ENCODE peak calls at places on chromosomes 5 and 9, in six cellular contexts. K is GM12878, U is HCT116, O is K562, V is HepG2, I is H1. F is an unnamed sample.
A peak's percentile ranks its signal among the peaks of the same experiment; 100 is the strongest.

GRCh38 chr5:65305913-65306312 is 175.8 kb downstream of the ADAMTS6 start:
- DNase-seq in V (peak; percentile 29), U (no peak), I (no peak), K (no peak), O (no peak), F (no peak)

GRCh38 chr5:10538103-10538788 is 25.6 kb upstream of the ANKRD33B start:
- DNase-seq in I (no peak), V (no peak), U (no peak), K (no peak), O (no peak), F (no peak)

GRCh38 chr9:17764306-17764705 is 185.4 kb downstream of the SH3GL2 start:
- DNase-seq in O (no peak), K (no peak), I (no peak), V (no peak), U (no peak), F (no peak)

GRCh38 chr5:168362097-168362885 is 70.8 kb downstream of the WWC1 start:
- DNase-seq in I (no peak), U (no peak), V (peak; percentile 97), O (no peak), K (no peak), F (no peak)

GRCh38 chr9:92097997-92098482 is 17.2 kb downstream of the SPTLC1 start:
- DNase-seq in K (peak; percentile 70), V (no peak), U (peak; percentile 93), O (no peak), I (peak; percentile 47), F (no peak)

GRCh38 chr5:4275232-4275631 is 679.6 kb downstream of the IRX1 start:
- DNase-seq in U (no peak), I (no peak), K (no peak), O (no peak), V (no peak), F (no peak)

GRCh38 chr9:104772707-104773106 is 8.8 kb downstream of the NIPSNAP3B start:
- DNase-seq in O (no peak), U (no peak), I (no peak), K (no peak), V (no peak), F (no peak)

GRCh38 chr9:113570749-113571711 is 107.5 kb downstream of the RGS3 start:
- DNase-seq in O (no peak), I (no peak), V (no peak), K (no peak), U (no peak), F (no peak)

GRCh38 chr5:84411832-84412605 is 27.3 kb upstream of the EDIL3 start:
- DNase-seq in I (no peak), U (no peak), O (no peak), V (no peak), K (no peak), F (no peak)

GRCh38 chr5:102654559-102655354 is 100.3 kb upstream of the PAM start:
- DNase-seq in U (no peak), V (no peak), I (no peak), K (no peak), O (no peak), F (no peak)

GRCh38 chr9:24602687-24603352 is 57.1 kb upstream of the IZUMO3 start:
- DNase-seq in I (no peak), U (no peak), K (no peak), V (no peak), O (no peak), F (no peak)

GRCh38 chr5:143051244-143052058 is 281.3 kb downstream of the ARHGAP26 start:
- DNase-seq in V (peak; percentile 78), I (no peak), K (no peak), U (no peak), O (peak; percentile 20), F (no peak)

GRCh38 chr5:100856462-100856861 is 46.6 kb downstream of the ST8SIA4 start:
- DNase-seq in K (no peak), I (no peak), V (no peak), O (no peak), U (no peak), F (no peak)
- H3K9ac ChIP-seq in K (peak overlapping the region; percentile 57), I (no peak overlapping the region), V (no peak overlapping the region), O (no peak overlapping the region), U (no peak overlapping the region), F (no peak overlapping the region)

GRCh38 chr9:27338527-27338903 is 41.6 kb upstream of the EQTN start:
- DNase-seq in V (no peak), O (no peak), I (no peak), K (no peak), U (no peak), F (no peak)

GRCh38 chr9:27341545-27342294 is 44.8 kb upstream of the EQTN start:
- DNase-seq in V (no peak), U (no peak), O (no peak), I (no peak), K (no peak), F (no peak)

GRCh38 chr9:27337833-27338526 is 41.0 kb upstream of the EQTN start:
- DNase-seq in V (no peak), O (peak; percentile 2), I (no peak), U (no peak), K (no peak), F (no peak)

GRCh38 chr9:27339661-27340295 is 42.8 kb upstream of the EQTN start:
- DNase-seq in K (no peak), I (no peak), V (no peak), O (no peak), U (no peak), F (no peak)

DNA sequence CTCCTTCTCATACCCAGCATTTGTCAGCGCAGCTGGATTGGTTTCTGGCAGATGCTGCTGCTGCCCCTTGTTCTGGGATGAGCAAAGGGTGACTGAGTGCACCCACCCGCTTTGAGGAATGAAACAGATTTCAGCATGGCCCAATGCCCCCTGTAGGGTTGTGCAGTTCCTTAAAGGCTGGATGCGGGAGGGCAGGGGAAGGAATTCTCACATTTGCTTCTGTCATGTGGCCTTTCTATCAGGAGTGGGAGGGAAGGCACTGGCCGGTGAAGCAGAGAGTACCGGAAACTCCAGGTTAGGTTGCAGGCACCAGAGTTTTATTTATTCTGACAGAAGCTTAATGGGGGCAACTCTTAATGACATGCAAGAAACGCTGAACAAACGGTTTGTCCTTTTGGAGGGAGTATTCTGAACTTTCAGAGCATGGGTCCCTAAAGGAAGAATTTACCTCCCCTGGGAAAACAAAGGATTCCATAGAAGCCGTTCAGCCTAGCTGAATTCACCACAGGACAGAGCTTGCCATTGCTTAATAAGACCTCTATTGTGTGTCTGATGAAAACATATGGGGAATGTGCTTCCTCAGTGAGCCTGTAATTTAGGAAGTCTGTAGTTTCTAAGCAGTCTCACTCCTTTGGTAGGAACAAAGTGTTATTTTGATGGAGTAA is 44.1 kb upstream of the EQTN start:
- DNase-seq in V (no peak), O (no peak), I (no peak), U (no peak), K (no peak), F (peak; percentile 28)
- TF ChIP-seq YY1 in V (no peak), O (no peak), I (no peak), U (no peak), K (no peak), F (no peak)

GRCh38 chr9:107541523-107541922 is 52.0 kb upstream of the KLF4 start:
- DNase-seq in V (no peak), K (peak; percentile 25), U (no peak), I (no peak), O (no peak), F (no peak)
- TF ChIP-seq ZNF274 in V (no peak), K (no peak), U (no peak), I (no peak), O (no peak), F (no peak)

GRCh38 chr5:75052461-75053285 is at the start of gene GCNT4:
- DNase-seq in U (no peak), K (no peak), I (no peak), V (no peak), O (no peak), F (no peak)

GRCh38 chr5:75051217-75051751 is 1.1 kb downstream of the GCNT4 start:
- DNase-seq in V (no peak), K (no peak), O (no peak), I (no peak), U (no peak), F (no peak)

GRCh38 chr5:75054110-75054930 is 2.0 kb upstream of the GCNT4 start:
- DNase-seq in V (no peak), I (peak; percentile 62), U (no peak), K (no peak), O (no peak), F (peak; percentile 62)

GRCh38 chr5:75055727-75056144 is 3.4 kb upstream of the GCNT4 start:
- DNase-seq in O (no peak), U (no peak), K (no peak), I (peak; percentile 87), V (peak; percentile 24), F (peak; percentile 70)

DNA sequence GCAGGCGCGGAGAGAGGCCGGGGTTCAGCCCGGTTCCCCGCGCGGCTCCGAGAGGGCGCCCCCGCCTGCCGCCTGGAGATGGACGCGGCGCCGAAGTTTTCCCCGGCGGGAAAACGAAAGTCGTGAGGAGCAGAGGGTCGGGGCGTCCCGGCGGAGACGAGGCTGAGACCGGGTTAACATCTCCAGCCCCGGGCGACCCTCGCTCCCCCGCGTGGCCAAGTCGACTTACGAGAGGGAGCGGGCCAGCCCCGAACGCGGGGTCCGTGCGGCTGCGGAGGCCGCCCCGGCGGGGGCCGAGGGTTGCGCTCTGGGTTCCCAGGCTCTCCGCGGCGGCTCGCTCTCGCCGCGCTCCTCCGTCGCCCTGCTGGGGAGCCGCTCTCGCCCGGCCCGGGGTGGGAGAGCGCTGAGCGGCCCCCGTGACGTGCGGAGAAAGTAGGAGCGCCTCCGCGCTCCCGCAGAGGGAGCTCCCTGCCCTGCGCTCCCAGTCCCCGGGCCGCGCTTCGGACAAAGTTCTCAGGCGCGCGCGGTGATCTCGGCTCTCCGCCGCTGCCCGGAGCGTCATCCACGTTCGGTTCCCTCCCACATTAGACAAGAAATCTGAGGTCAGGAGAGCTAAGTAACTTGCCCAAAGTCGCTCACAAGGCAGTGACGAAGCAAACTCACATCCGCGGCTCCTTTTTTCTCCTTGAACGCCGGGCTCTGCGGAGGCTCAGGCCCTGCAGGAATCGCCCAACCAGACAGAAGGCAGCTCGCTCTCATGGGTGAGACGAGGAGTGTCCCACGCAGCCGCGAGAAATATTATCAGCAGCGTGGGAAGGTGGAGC is 1.1 kb upstream of the GCNT4 start:
- DNase-seq in U (no peak), V (peak; percentile 16), O (peak; percentile 11), I (no peak), K (no peak), F (no peak)
- H3K9ac ChIP-seq in U (peak overlapping the region; percentile 39), V (peak overlapping the region; percentile 24), O (no peak overlapping the region), I (peak overlapping the region; percentile 84), K (no peak overlapping the region), F (peak overlapping the region; percentile 79)

DNA sequence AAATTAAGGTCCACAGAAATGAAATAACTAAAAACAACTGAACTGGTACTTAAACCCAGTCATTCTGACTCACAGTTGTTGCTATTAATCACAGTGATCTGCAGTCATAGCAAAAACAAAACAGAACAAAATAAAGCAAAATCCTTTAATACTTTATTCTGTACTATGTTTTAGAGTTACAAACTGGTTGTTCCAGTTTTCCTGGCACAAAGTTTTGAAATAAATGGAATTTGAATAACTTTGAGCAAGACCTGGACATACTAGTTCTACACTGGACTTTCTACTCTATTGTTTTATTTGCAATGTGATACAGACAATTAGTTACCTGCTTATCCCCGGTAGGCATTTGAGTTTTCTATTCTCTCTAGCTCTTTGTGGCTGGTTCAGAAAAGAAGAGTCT is 147.9 kb downstream of the DMRT2 start:
- DNase-seq in U (no peak), I (no peak), O (no peak), V (no peak), K (no peak), F (no peak)
- TF ChIP-seq YY1 in U (no peak), I (no peak), O (no peak), V (no peak), K (no peak), F (no peak)